ENCODE peak calls at places on chromosome 19, in nine cellular contexts. One of them, this sample, is unnamed.

GRCh38 chr19:1780272-1780957 is 27.1 kb downstream of the ONECUT3 start:
- DNase-seq in prostate gland: no peak
- DNase-seq in left lung: no peak
- DNase-seq in tibial artery: no peak
- DNase-seq in AG10803: peak; percentile 34
- DNase-seq in choroid plexus epithelial cell: peak; percentile 38
- DNase-seq in AG04449: no peak
- DNase-seq in colonic mucosa: no peak
- DNase-seq in GM13977: peak; percentile 32
- DNase-seq in this sample: no peak

GRCh38 chr19:19315444-19315843 is 4.9 kb downstream of the SUGP1 start:
- DNase-seq in prostate gland: no peak
- DNase-seq in left lung: no peak
- DNase-seq in tibial artery: no peak
- DNase-seq in AG10803: no peak
- DNase-seq in choroid plexus epithelial cell: no peak
- DNase-seq in AG04449: no peak
- DNase-seq in colonic mucosa: no peak
- DNase-seq in GM13977: no peak
- DNase-seq in this sample: no peak

GRCh38 chr19:6750062-6750461 is 10.6 kb downstream of the TRIP10 start:
- DNase-seq in prostate gland: no peak
- DNase-seq in left lung: no peak
- DNase-seq in tibial artery: no peak
- DNase-seq in AG10803: no peak
- DNase-seq in choroid plexus epithelial cell: no peak
- DNase-seq in AG04449: no peak
- DNase-seq in colonic mucosa: no peak
- DNase-seq in GM13977: no peak
- DNase-seq in this sample: no peak

GRCh38 chr19:16376649-16377048 is 52.0 kb downstream of the KLF2 start:
- DNase-seq in prostate gland: no peak
- DNase-seq in left lung: no peak
- DNase-seq in tibial artery: no peak
- DNase-seq in AG10803: no peak
- DNase-seq in choroid plexus epithelial cell: no peak
- DNase-seq in AG04449: no peak
- DNase-seq in colonic mucosa: no peak
- DNase-seq in GM13977: no peak
- DNase-seq in this sample: peak; percentile 50

GRCh38 chr19:21358768-21359451 is at the start of gene ZNF738:
- DNase-seq in prostate gland: peak; percentile 92
- DNase-seq in left lung: peak; percentile 93
- DNase-seq in tibial artery: peak; percentile 94
- DNase-seq in AG10803: peak; percentile 94
- DNase-seq in choroid plexus epithelial cell: peak; percentile 98
- DNase-seq in AG04449: peak; percentile 78
- DNase-seq in colonic mucosa: peak; percentile 95
- DNase-seq in GM13977: peak; percentile 85
- DNase-seq in this sample: peak; percentile 86

GRCh38 chr19:11541238-11541637 is 2.6 kb downstream of the CNN1 start:
- DNase-seq in prostate gland: no peak
- DNase-seq in left lung: no peak
- DNase-seq in tibial artery: no peak
- DNase-seq in AG10803: no peak
- DNase-seq in choroid plexus epithelial cell: no peak
- DNase-seq in AG04449: no peak
- DNase-seq in colonic mucosa: no peak
- DNase-seq in GM13977: peak; percentile 55
- DNase-seq in this sample: no peak

GRCh38 chr19:15297416-15298224 is 34.7 kb downstream of the BRD4 start:
- DNase-seq in prostate gland: peak; percentile 37
- DNase-seq in left lung: no peak
- DNase-seq in tibial artery: no peak
- DNase-seq in AG10803: peak; percentile 70
- DNase-seq in choroid plexus epithelial cell: peak; percentile 77
- DNase-seq in AG04449: no peak
- DNase-seq in colonic mucosa: peak; percentile 39
- DNase-seq in GM13977: no peak
- DNase-seq in this sample: no peak

GRCh38 chr19:588093-588742 is 1.5 kb upstream of the HCN2 start:
- DNase-seq in prostate gland: peak; percentile 70
- DNase-seq in left lung: peak; percentile 57
- DNase-seq in tibial artery: no peak
- DNase-seq in AG10803: peak; percentile 76
- DNase-seq in choroid plexus epithelial cell: peak; percentile 87
- DNase-seq in AG04449: no peak
- DNase-seq in colonic mucosa: peak; percentile 67
- DNase-seq in GM13977: peak; percentile 74
- DNase-seq in this sample: no peak

GRCh38 chr19:14318873-14319272 is 62.4 kb upstream of the ADGRE5 start:
- DNase-seq in prostate gland: no peak
- DNase-seq in left lung: no peak
- DNase-seq in tibial artery: no peak
- DNase-seq in AG10803: no peak
- DNase-seq in choroid plexus epithelial cell: peak; percentile 7
- DNase-seq in AG04449: no peak
- DNase-seq in colonic mucosa: peak; percentile 24
- DNase-seq in GM13977: peak; percentile 76
- DNase-seq in this sample: peak; percentile 48

GRCh38 chr19:56538761-56539263 is at the start of gene ZFP28:
- DNase-seq in prostate gland: peak; percentile 73
- DNase-seq in left lung: peak; percentile 87
- DNase-seq in tibial artery: peak; percentile 89
- DNase-seq in AG10803: no peak
- DNase-seq in choroid plexus epithelial cell: no peak
- DNase-seq in AG04449: no peak
- DNase-seq in colonic mucosa: peak; percentile 81
- DNase-seq in GM13977: peak; percentile 85
- DNase-seq in this sample: no peak

GRCh38 chr19:58558066-58558622 is at the start of gene UBE2M:
- DNase-seq in prostate gland: peak; percentile 35
- DNase-seq in left lung: peak; percentile 72
- DNase-seq in tibial artery: peak; percentile 85
- DNase-seq in AG10803: peak; percentile 51
- DNase-seq in choroid plexus epithelial cell: peak; percentile 64
- DNase-seq in AG04449: no peak
- DNase-seq in colonic mucosa: peak; percentile 59
- DNase-seq in GM13977: no peak
- DNase-seq in this sample: peak; percentile 68

GRCh38 chr19:30222428-30222873 is 149.7 kb upstream of the ZNF536 start:
- DNase-seq in prostate gland: no peak
- DNase-seq in left lung: no peak
- DNase-seq in tibial artery: no peak
- DNase-seq in AG10803: no peak
- DNase-seq in choroid plexus epithelial cell: no peak
- DNase-seq in AG04449: no peak
- DNase-seq in colonic mucosa: no peak
- DNase-seq in GM13977: peak; percentile 74
- DNase-seq in this sample: no peak

GRCh38 chr19:41422456-41422855 is 4.7 kb downstream of the B3GNT8 start:
- DNase-seq in prostate gland: no peak
- DNase-seq in left lung: no peak
- DNase-seq in tibial artery: no peak
- DNase-seq in AG10803: no peak
- DNase-seq in choroid plexus epithelial cell: no peak
- DNase-seq in AG04449: no peak
- DNase-seq in colonic mucosa: no peak
- DNase-seq in GM13977: no peak
- DNase-seq in this sample: no peak

GRCh38 chr19:38850976-38851621 is 1.3 kb upstream of the HNRNPL start:
- DNase-seq in prostate gland: no peak
- DNase-seq in left lung: peak; percentile 50
- DNase-seq in tibial artery: peak; percentile 75
- DNase-seq in AG10803: no peak
- DNase-seq in choroid plexus epithelial cell: peak; percentile 20
- DNase-seq in AG04449: no peak
- DNase-seq in colonic mucosa: peak; percentile 56
- DNase-seq in GM13977: no peak
- DNase-seq in this sample: no peak

GRCh38 chr19:58563034-58563573 is 4.7 kb upstream of the UBE2M start:
- DNase-seq in prostate gland: no peak
- DNase-seq in left lung: peak; percentile 53
- DNase-seq in tibial artery: peak; percentile 69
- DNase-seq in AG10803: no peak
- DNase-seq in choroid plexus epithelial cell: no peak
- DNase-seq in AG04449: no peak
- DNase-seq in colonic mucosa: peak; percentile 65
- DNase-seq in GM13977: peak; percentile 70
- DNase-seq in this sample: peak; percentile 22

GRCh38 chr19:33292595-33293254 is 9.6 kb downstream of the CEBPA start:
- DNase-seq in prostate gland: peak; percentile 19
- DNase-seq in left lung: peak; percentile 77
- DNase-seq in tibial artery: no peak
- DNase-seq in AG10803: peak; percentile 66
- DNase-seq in choroid plexus epithelial cell: no peak
- DNase-seq in AG04449: no peak
- DNase-seq in colonic mucosa: peak; percentile 81
- DNase-seq in GM13977: no peak
- DNase-seq in this sample: peak; percentile 74

GRCh38 chr19:33290082-33290815 is 12.1 kb downstream of the CEBPA start:
- DNase-seq in prostate gland: no peak
- DNase-seq in left lung: peak; percentile 34
- DNase-seq in tibial artery: no peak
- DNase-seq in AG10803: peak; percentile 25
- DNase-seq in choroid plexus epithelial cell: no peak
- DNase-seq in AG04449: no peak
- DNase-seq in colonic mucosa: peak; percentile 61
- DNase-seq in GM13977: no peak
- DNase-seq in this sample: no peak

GRCh38 chr19:33289261-33289660 is 13.1 kb downstream of the CEBPA start:
- DNase-seq in prostate gland: no peak
- DNase-seq in left lung: no peak
- DNase-seq in tibial artery: no peak
- DNase-seq in AG10803: no peak
- DNase-seq in choroid plexus epithelial cell: no peak
- DNase-seq in AG04449: no peak
- DNase-seq in colonic mucosa: no peak
- DNase-seq in GM13977: no peak
- DNase-seq in this sample: no peak

GRCh38 chr19:33291623-33292534 is 10.5 kb downstream of the CEBPA start:
- DNase-seq in prostate gland: no peak
- DNase-seq in left lung: no peak
- DNase-seq in tibial artery: no peak
- DNase-seq in AG10803: no peak
- DNase-seq in choroid plexus epithelial cell: no peak
- DNase-seq in AG04449: no peak
- DNase-seq in colonic mucosa: peak; percentile 76
- DNase-seq in GM13977: no peak
- DNase-seq in this sample: no peak

DNA sequence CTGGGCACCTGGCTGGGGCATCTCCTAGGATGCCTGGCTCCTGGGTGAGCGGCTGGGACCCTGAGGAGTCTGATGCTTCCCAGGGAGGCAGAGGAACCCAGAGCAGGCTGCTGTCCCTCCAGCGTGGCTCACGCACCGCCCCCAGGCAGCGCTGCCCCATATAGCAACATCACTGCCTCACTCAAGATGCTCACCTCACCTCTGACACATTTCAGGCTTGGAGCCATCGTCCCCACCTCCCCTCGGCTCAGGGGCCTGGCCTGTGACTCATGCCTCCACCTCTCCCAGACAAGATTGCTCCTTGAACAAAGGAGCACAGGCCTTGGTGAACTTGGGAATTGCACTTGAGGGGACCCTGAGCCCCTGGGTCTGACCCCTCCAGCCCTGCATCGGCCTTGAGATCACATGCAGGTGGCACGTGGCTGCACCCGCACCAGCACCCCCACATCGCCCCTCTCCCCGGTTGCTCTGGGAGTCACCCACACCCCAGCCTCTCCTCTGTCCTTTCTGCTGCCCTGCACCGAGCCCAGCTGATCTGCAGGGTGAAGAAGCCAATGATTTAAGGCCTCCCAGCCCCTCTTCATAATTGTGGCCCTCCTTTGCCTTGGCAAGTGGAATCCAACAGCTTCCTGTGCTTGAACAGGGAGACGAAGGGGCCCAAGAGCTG is 11.2 kb downstream of the CEBPA start:
- DNase-seq in prostate gland: no peak
- DNase-seq in left lung: peak; percentile 83
- DNase-seq in tibial artery: no peak
- DNase-seq in AG10803: no peak
- DNase-seq in choroid plexus epithelial cell: no peak
- DNase-seq in AG04449: no peak
- DNase-seq in colonic mucosa: peak; percentile 86
- DNase-seq in GM13977: no peak
- DNase-seq in this sample: no peak
- TF ChIP-seq CTCF in prostate gland: no peak
- TF ChIP-seq CTCF in left lung: no peak
- TF ChIP-seq CTCF in tibial artery: no peak
- TF ChIP-seq CTCF in AG10803: no peak
- TF ChIP-seq CTCF in choroid plexus epithelial cell: no peak
- TF ChIP-seq CTCF in AG04449: no peak
- TF ChIP-seq CTCF in colonic mucosa: no peak
- TF ChIP-seq CTCF in GM13977: no peak
- TF ChIP-seq CTCF in this sample: no peak

GRCh38 chr19:53132231-53132991 is at the start of gene ZNF415:
- DNase-seq in prostate gland: peak; percentile 88
- DNase-seq in left lung: peak; percentile 82
- DNase-seq in tibial artery: peak; percentile 89
- DNase-seq in AG10803: peak; percentile 51
- DNase-seq in choroid plexus epithelial cell: peak; percentile 80
- DNase-seq in AG04449: no peak
- DNase-seq in colonic mucosa: peak; percentile 84
- DNase-seq in GM13977: peak; percentile 37
- DNase-seq in this sample: no peak
- TF ChIP-seq CTCF in prostate gland: no peak
- TF ChIP-seq CTCF in left lung: no peak
- TF ChIP-seq CTCF in tibial artery: no peak
- TF ChIP-seq CTCF in AG10803: no peak
- TF ChIP-seq CTCF in choroid plexus epithelial cell: no peak
- TF ChIP-seq CTCF in AG04449: no peak
- TF ChIP-seq CTCF in colonic mucosa: no peak
- TF ChIP-seq CTCF in GM13977: no peak
- TF ChIP-seq CTCF in this sample: no peak

GRCh38 chr19:2944775-2945574 is at the start of gene ZNF77:
- DNase-seq in prostate gland: peak; percentile 99
- DNase-seq in left lung: peak; percentile 98
- DNase-seq in tibial artery: peak; percentile 100
- DNase-seq in AG10803: peak; percentile 99
- DNase-seq in choroid plexus epithelial cell: peak; percentile 100
- DNase-seq in AG04449: peak; percentile 96
- DNase-seq in colonic mucosa: peak; percentile 100
- DNase-seq in GM13977: peak; percentile 100
- DNase-seq in this sample: peak; percentile 98
- TF ChIP-seq CTCF in prostate gland: peak; percentile 15
- TF ChIP-seq CTCF in left lung: no peak
- TF ChIP-seq CTCF in tibial artery: peak; percentile 51
- TF ChIP-seq CTCF in AG10803: no peak
- TF ChIP-seq CTCF in choroid plexus epithelial cell: no peak
- TF ChIP-seq CTCF in AG04449: no peak
- TF ChIP-seq CTCF in colonic mucosa: no peak
- TF ChIP-seq CTCF in GM13977: no peak
- TF ChIP-seq CTCF in this sample: no peak

DNA sequence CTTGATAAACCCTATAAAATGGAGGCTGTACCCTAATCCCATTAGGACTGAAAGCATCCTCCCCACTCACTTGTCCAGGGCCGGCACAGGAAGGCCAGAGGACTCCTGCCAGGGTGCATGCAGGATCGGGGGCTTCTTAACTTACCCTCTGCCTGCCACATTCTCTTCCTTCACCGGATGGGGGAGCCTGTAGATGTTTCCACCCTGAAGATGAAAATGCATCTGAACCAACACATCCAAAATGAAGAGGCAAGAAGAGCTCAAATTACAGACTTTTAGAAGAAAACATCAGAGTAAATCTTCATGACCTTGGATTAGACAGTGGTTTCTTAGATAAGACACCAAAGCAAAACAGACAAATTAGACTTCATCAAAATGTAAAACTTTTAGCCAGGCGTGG is 25.9 kb upstream of the NAPA start:
- DNase-seq in prostate gland: no peak
- DNase-seq in left lung: no peak
- DNase-seq in tibial artery: no peak
- DNase-seq in AG10803: peak; percentile 48
- DNase-seq in choroid plexus epithelial cell: peak; percentile 74
- DNase-seq in AG04449: no peak
- DNase-seq in colonic mucosa: no peak
- DNase-seq in GM13977: no peak
- DNase-seq in this sample: no peak
- TF ChIP-seq CTCF in prostate gland: no peak
- TF ChIP-seq CTCF in left lung: no peak
- TF ChIP-seq CTCF in tibial artery: peak; percentile 28
- TF ChIP-seq CTCF in AG10803: peak; percentile 62
- TF ChIP-seq CTCF in choroid plexus epithelial cell: peak; percentile 70
- TF ChIP-seq CTCF in AG04449: peak; percentile 58
- TF ChIP-seq CTCF in colonic mucosa: no peak
- TF ChIP-seq CTCF in GM13977: no peak
- TF ChIP-seq CTCF in this sample: no peak

This sample was measured in CD14-positive monocyte.